ENCODE peak calls at places on chromosomes 16 and 17, in four cellular contexts. H, M, D and A are unnamed samples. For H3K4me1, the result is how much of the 10 kb centered on the place peaks cover.

GRCh38 chr16:86101912-86102187 is 202.9 kb downstream of the IRF8 start:
- DNase-seq in H (peak), M (no peak), D (no peak), A (no peak)

GRCh38 chr16:11128211-11129123 is 127.5 kb downstream of the SOCS1 start:
- DNase-seq in H (no peak), M (no peak), D (no peak), A (peak)

GRCh38 chr17:3722716-3723115 is 987 bp upstream of the HASPIN start:
- DNase-seq in H (no peak), M (no peak), D (no peak), A (no peak)

GRCh38 chr17:61411114-61411943 is 11.7 kb downstream of the TBX2 start:
- DNase-seq in H (peak), M (peak), D (no peak), A (no peak)

GRCh38 chr16:52482916-52483315 is 64.0 kb downstream of the TOX3 start:
- DNase-seq in H (no peak), M (no peak), D (no peak), A (no peak)

GRCh38 chr17:37440424-37440823 is 33.7 kb downstream of the TADA2A start:
- DNase-seq in H (no peak), M (no peak), D (no peak), A (no peak)

GRCh38 chr17:7549401-7550055 is 670 bp downstream of the TNFSF12 start:
- DNase-seq in H (peak), M (peak), D (peak), A (peak)

GRCh38 chr16:13148836-13149235 is 247.4 kb downstream of the SHISA9 start:
- DNase-seq in H (no peak), M (no peak), D (no peak), A (no peak)

GRCh38 chr16:88315543-88316105 is 67.1 kb upstream of the ZNF469 start:
- DNase-seq in H (peak), M (no peak), D (no peak), A (peak)

GRCh38 chr17:2758870-2759269 is 9.4 kb upstream of the CCDC92B start:
- DNase-seq in H (no peak), M (no peak), D (no peak), A (no peak)

GRCh38 chr16:88792078-88792550 is 7.1 kb upstream of the PIEZO1 start:
- DNase-seq in H (peak), M (no peak), D (no peak), A (no peak)

GRCh38 chr16:68417711-68418301 is 30.5 kb downstream of the SMPD3 start:
- DNase-seq in H (no peak), M (peak), D (peak), A (no peak)

GRCh38 chr16:47507701-47508100 is 46.6 kb downstream of the PHKB start:
- DNase-seq in H (no peak), M (no peak), D (no peak), A (no peak)

GRCh38 chr17:40097931-40098845 is 2.2 kb downstream of the NR1D1 start:
- DNase-seq in H (peak), M (no peak), D (no peak), A (peak)

GRCh38 chr17:58382885-58383248 is 30.9 kb upstream of the SUPT4H1 start:
- DNase-seq in H (no peak), M (no peak), D (no peak), A (no peak)

GRCh38 chr16:68412061-68412460 is 36.2 kb downstream of the SMPD3 start:
- DNase-seq in H (no peak), M (no peak), D (no peak), A (no peak)

GRCh38 chr17:82592289-82592683 is 56.0 kb downstream of the WDR45B start:
- DNase-seq in H (no peak), M (no peak), D (no peak), A (no peak)
- H3K27ac ChIP-seq in H (peak), M (no peak), D (peak), A (peak)

GRCh38 chr16:49734330-49734729 is 121.6 kb downstream of the ZNF423 start:
- DNase-seq in H (no peak), M (no peak), D (no peak), A (peak)

GRCh38 chr16:49731911-49732310 is 124.0 kb downstream of the ZNF423 start:
- DNase-seq in H (no peak), M (no peak), D (no peak), A (no peak)

GRCh38 chr16:49737541-49737940 is 118.4 kb downstream of the ZNF423 start:
- DNase-seq in H (no peak), M (no peak), D (no peak), A (no peak)

GRCh38 chr16:49727611-49728010 is 128.3 kb downstream of the ZNF423 start:
- DNase-seq in H (no peak), M (no peak), D (no peak), A (no peak)

DNA sequence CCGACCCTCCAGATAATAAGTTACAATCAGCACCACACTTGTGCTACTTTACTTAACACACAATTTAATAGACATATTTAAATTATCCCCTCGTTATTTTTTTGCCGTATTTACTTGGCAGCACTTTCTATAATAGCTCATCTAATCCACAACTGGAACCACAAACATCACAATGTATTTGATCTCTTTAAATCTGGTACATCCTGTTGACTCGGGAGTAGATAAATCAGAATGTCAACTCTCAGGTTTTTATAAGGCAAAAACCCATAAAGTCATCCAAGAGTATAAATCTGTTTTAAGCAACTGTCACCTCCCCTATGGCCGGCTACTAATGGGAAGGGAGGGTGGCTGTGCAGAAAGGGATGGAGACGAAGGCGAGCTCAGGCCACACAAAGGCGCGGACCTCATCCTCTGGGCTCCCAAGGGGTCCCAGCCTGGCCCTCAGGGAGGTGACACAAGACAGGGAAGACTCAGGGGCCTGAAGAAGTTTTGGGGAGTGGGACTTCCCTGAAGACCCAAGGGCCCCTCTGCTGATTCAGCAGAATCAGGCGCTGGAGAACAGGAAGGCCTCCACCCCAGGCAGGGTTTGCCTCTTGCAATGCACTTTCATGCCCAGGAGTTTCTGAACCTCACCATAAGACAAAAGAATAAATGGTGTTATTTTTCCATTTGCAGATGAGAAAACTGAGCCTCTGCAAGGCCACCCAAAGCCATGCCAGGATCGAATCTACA is 122.5 kb downstream of the ZNF423 start:
- DNase-seq in H (no peak), M (no peak), D (no peak), A (no peak)
- H3K4me1 ChIP-seq in H (under half), M (under half), D (under half), A (under half)

GRCh38 chr17:537133-537532 is 177.5 kb downstream of the VPS53 start:
- DNase-seq in H (no peak), M (no peak), D (no peak), A (no peak)

GRCh38 chr17:539048-539447 is 175.6 kb downstream of the VPS53 start:
- DNase-seq in H (no peak), M (no peak), D (no peak), A (no peak)

GRCh38 chr17:530851-531250 is 178.2 kb upstream of the RPH3AL start:
- DNase-seq in H (no peak), M (no peak), D (no peak), A (no peak)

GRCh38 chr17:538096-538973 is 176.3 kb downstream of the VPS53 start:
- DNase-seq in H (no peak), M (no peak), D (no peak), A (no peak)

GRCh38 chr17:535165-535564 is 179.5 kb downstream of the VPS53 start:
- DNase-seq in H (no peak), M (no peak), D (no peak), A (no peak)
- H3K27ac ChIP-seq in H (no peak), M (no peak), D (no peak), A (peak)

GRCh38 chr17:55417411-55418268 is 4.0 kb downstream of the MMD start:
- DNase-seq in H (no peak), M (no peak), D (no peak), A (no peak)

GRCh38 chr17:55421179-55421934 is at the start of gene MMD:
- DNase-seq in H (no peak), M (peak), D (peak), A (no peak)

GRCh38 chr17:55418369-55419268 is 3.0 kb downstream of the MMD start:
- DNase-seq in H (no peak), M (no peak), D (no peak), A (no peak)

GRCh38 chr17:55420776-55421178 is 858 bp downstream of the MMD start:
- DNase-seq in H (peak), M (peak), D (peak), A (peak)

GRCh38 chr17:55420067-55420775 is 1.4 kb downstream of the MMD start:
- DNase-seq in H (no peak), M (no peak), D (no peak), A (no peak)
- H3K4me1 ChIP-seq in H (under half), M (under half), D (under half), A (half or more)

GRCh38 chr17:44069974-44070454 is 521 bp upstream of the G6PC3 start:
- DNase-seq in H (no peak), M (no peak), D (no peak), A (no peak)

GRCh38 chr17:44070455-44071197 is at the start of gene G6PC3:
- DNase-seq in H (peak), M (peak), D (peak), A (peak)

GRCh38 chr17:44065668-44066203 is 735 bp downstream of the LSM12 start:
- DNase-seq in H (peak), M (no peak), D (no peak), A (no peak)

GRCh38 chr17:44066204-44066930 is at the start of gene LSM12:
- DNase-seq in H (peak), M (peak), D (peak), A (peak)

GRCh38 chr17:44067547-44067945 is 1.1 kb upstream of the LSM12 start:
- DNase-seq in H (no peak), M (no peak), D (no peak), A (no peak)
- H3K27ac ChIP-seq in H (no peak), M (peak), D (peak), A (peak)

GRCh38 chr17:80254396-80255241 is 6.0 kb upstream of the RNF213 start:
- DNase-seq in H (no peak), M (peak), D (peak), A (no peak)
- H3K4me1 ChIP-seq in H (under half), M (under half), D (under half), A (under half)

DNA sequence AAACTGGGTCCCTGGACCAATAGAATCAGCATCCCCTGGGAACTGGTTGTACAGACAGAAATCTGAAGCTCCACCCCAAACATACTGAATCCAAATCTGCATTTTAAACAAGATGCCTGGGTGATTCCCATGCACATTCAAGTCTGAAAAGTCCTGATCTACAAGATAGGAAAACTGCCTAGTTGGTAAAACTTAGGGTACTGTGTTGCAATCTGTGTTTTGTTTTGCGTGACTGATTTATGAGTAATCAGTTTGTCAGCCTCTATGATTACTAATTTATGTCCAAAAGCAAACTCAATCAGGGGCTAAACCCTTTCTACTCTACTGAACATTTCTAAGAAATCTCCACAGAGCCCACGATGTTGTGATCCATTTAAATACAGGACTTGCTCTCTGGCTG is 103.8 kb downstream of the YPEL2 start:
- DNase-seq in H (no peak), M (no peak), D (no peak), A (no peak)
- H3K27ac ChIP-seq in H (no peak), M (no peak), D (no peak), A (no peak)

GRCh38 chr16:1305823-1306222 is 3.6 kb upstream of the UBE2I start:
- DNase-seq in H (no peak), M (no peak), D (no peak), A (no peak)

GRCh38 chr16:1308977-1309885 is at the start of gene UBE2I:
- DNase-seq in H (peak), M (peak), D (peak), A (peak)

GRCh38 chr16:1308036-1308976 is 1.1 kb upstream of the UBE2I start:
- DNase-seq in H (no peak), M (no peak), D (no peak), A (no peak)

GRCh38 chr16:1309888-1310831 is 724 bp downstream of the UBE2I start:
- DNase-seq in H (peak), M (peak), D (peak), A (peak)

GRCh38 chr16:1306344-1306743 is 3.1 kb upstream of the UBE2I start:
- DNase-seq in H (no peak), M (no peak), D (no peak), A (no peak)
- H3K4me1 ChIP-seq in H (under half), M (under half), D (under half), A (under half)

DNA sequence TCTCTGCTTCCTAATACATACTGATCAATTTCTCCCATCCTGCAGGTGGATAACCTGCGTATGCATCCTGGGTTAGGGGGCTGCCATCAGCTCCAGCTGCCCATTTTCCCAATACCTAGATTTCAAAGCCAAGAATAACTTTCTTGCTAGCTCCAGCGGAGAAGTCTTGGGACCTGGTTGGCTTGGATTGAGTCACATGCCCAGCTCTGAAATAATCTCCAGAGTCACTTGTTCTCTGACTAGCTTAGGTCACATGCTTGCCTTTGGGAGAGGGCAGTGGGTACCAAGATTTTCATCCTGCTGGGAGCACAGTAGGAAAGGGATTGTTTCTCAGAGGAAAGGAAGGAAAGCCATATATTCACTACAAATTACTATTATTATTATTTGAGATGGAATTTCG is 70.0 kb upstream of the ELAC2 start:
- DNase-seq in H (no peak), M (no peak), D (no peak), A (no peak)
- H3K27ac ChIP-seq in H (no peak), M (no peak), D (no peak), A (no peak)